ENCODE peak calls at places on chromosomes 4 and X, in four cellular contexts. One of them, this sample, is unnamed.
A peak's percentile ranks its signal among the peaks of the same experiment; 100 is the strongest.

GRCh38 chrX:47662144-47662657 is 3.2 kb upstream of the UXT start:
- DNase-seq in WTC11: no peak
- DNase-seq in K562: peak; percentile 91
- DNase-seq in HepG2: no peak
- DNase-seq in this sample: no peak

GRCh38 chr4:98653006-98653405 is 5.4 kb downstream of the TSPAN5 start:
- DNase-seq in WTC11: no peak
- DNase-seq in K562: no peak
- DNase-seq in HepG2: no peak
- DNase-seq in this sample: no peak

GRCh38 chr4:182145360-182145905 is 97.8 kb upstream of the TENM3 start:
- DNase-seq in WTC11: no peak
- DNase-seq in K562: no peak
- DNase-seq in HepG2: no peak
- DNase-seq in this sample: no peak

GRCh38 chr4:148866666-148867065 is 424.5 kb upstream of the NR3C2 start:
- DNase-seq in WTC11: no peak
- DNase-seq in K562: no peak
- DNase-seq in HepG2: no peak
- DNase-seq in this sample: no peak

GRCh38 chrX:39874202-39874816 is 223.4 kb downstream of the BCOR start:
- DNase-seq in WTC11: no peak
- DNase-seq in K562: no peak
- DNase-seq in HepG2: no peak
- DNase-seq in this sample: no peak

GRCh38 chrX:87003031-87003430 is 514.6 kb upstream of the KLHL4 start:
- DNase-seq in WTC11: no peak
- DNase-seq in K562: no peak
- DNase-seq in HepG2: no peak
- DNase-seq in this sample: no peak

GRCh38 chr4:112647785-112648184 is 10.8 kb downstream of the LARP7 start:
- DNase-seq in WTC11: no peak
- DNase-seq in K562: no peak
- DNase-seq in HepG2: no peak
- DNase-seq in this sample: no peak

GRCh38 chr4:1871471-1872021 is 353 bp downstream of the NSD2 start:
- DNase-seq in WTC11: peak; percentile 53
- DNase-seq in K562: no peak
- DNase-seq in HepG2: no peak
- DNase-seq in this sample: peak; percentile 56

GRCh38 chrX:48472851-48473717 is 2.9 kb upstream of the FTSJ1 start:
- DNase-seq in WTC11: no peak
- DNase-seq in K562: no peak
- DNase-seq in HepG2: no peak
- DNase-seq in this sample: no peak

GRCh38 chr4:42397256-42397634 is at the start of gene SHISA3:
- DNase-seq in WTC11: peak; percentile 58
- DNase-seq in K562: no peak
- DNase-seq in HepG2: no peak
- DNase-seq in this sample: peak; percentile 38

GRCh38 chr4:77493120-77493767 is 112.4 kb upstream of the CXCL13 start:
- DNase-seq in WTC11: no peak
- DNase-seq in K562: no peak
- DNase-seq in HepG2: no peak
- DNase-seq in this sample: no peak

GRCh38 chr4:3431446-3431993 is 10.2 kb upstream of the HGFAC start:
- DNase-seq in WTC11: no peak
- DNase-seq in K562: no peak
- DNase-seq in HepG2: no peak
- DNase-seq in this sample: no peak

GRCh38 chrX:110414679-110415439 is 56.2 kb downstream of the RTL9 start:
- DNase-seq in WTC11: no peak
- DNase-seq in K562: no peak
- DNase-seq in HepG2: no peak
- DNase-seq in this sample: no peak

DNA sequence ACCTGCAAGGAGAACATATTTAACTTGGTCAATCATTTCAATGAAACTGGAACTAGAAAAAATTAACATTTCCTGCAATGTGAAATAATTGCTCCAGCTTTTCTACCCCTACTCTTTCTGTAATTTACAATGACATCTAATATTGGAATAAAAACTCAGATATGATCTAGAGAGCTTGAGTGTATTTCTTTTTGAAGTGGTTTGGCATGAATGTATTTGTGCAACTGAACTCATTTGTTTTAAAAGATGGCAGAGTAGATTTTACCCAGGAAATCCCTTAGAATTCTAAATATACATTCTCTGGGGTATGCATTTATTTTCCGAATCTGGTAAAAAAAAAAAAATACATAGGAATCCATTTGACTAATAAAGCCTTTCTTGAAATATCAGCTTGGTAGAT is 21.5 kb upstream of the GATB start:
- DNase-seq in WTC11: no peak
- DNase-seq in K562: no peak
- DNase-seq in HepG2: no peak
- DNase-seq in this sample: no peak
- TF ChIP-seq ELF4 in WTC11: no peak
- TF ChIP-seq ELF4 in K562: no peak
- TF ChIP-seq ELF4 in HepG2: no peak
- TF ChIP-seq ELF4 in this sample: no peak

GRCh38 chr4:158895797-158896442 is 127.1 kb downstream of the FNIP2 start:
- DNase-seq in WTC11: peak; percentile 26
- DNase-seq in K562: no peak
- DNase-seq in HepG2: no peak
- DNase-seq in this sample: no peak
- TF ChIP-seq ELF4 in WTC11: no peak
- TF ChIP-seq ELF4 in K562: no peak
- TF ChIP-seq ELF4 in HepG2: no peak
- TF ChIP-seq ELF4 in this sample: no peak

GRCh38 chrX:14864626-14865025 is 8.2 kb downstream of the FANCB start:
- DNase-seq in WTC11: no peak
- DNase-seq in K562: no peak
- DNase-seq in HepG2: no peak
- DNase-seq in this sample: no peak
- TF ChIP-seq ELF4 in WTC11: no peak
- TF ChIP-seq ELF4 in K562: no peak
- TF ChIP-seq ELF4 in HepG2: no peak
- TF ChIP-seq ELF4 in this sample: no peak

GRCh38 chr4:55732864-55733263 is 86.7 kb upstream of the EXOC1L start:
- DNase-seq in WTC11: no peak
- DNase-seq in K562: no peak
- DNase-seq in HepG2: no peak
- DNase-seq in this sample: no peak

GRCh38 chr4:55733874-55734437 is 85.6 kb upstream of the EXOC1L start:
- DNase-seq in WTC11: no peak
- DNase-seq in K562: peak; percentile 92
- DNase-seq in HepG2: peak; percentile 8
- DNase-seq in this sample: no peak

GRCh38 chr4:55730143-55730931 is 89.3 kb upstream of the EXOC1L start:
- DNase-seq in WTC11: no peak
- DNase-seq in K562: peak; percentile 72
- DNase-seq in HepG2: no peak
- DNase-seq in this sample: no peak

GRCh38 chr4:55727746-55728145 is 91.6 kb upstream of the NMU start:
- DNase-seq in WTC11: no peak
- DNase-seq in K562: no peak
- DNase-seq in HepG2: no peak
- DNase-seq in this sample: no peak

GRCh38 chr4:55729306-55730142 is 90.1 kb upstream of the EXOC1L start:
- DNase-seq in WTC11: no peak
- DNase-seq in K562: peak; percentile 96
- DNase-seq in HepG2: peak; percentile 2
- DNase-seq in this sample: no peak
- TF ChIP-seq ELF4 in WTC11: no peak
- TF ChIP-seq ELF4 in K562: no peak
- TF ChIP-seq ELF4 in HepG2: no peak
- TF ChIP-seq ELF4 in this sample: no peak

GRCh38 chrX:37378830-37379229 is 29.7 kb downstream of the PRRG1 start:
- DNase-seq in WTC11: no peak
- DNase-seq in K562: no peak
- DNase-seq in HepG2: no peak
- DNase-seq in this sample: no peak

GRCh38 chrX:37383313-37383712 is 34.1 kb downstream of the PRRG1 start:
- DNase-seq in WTC11: no peak
- DNase-seq in K562: no peak
- DNase-seq in HepG2: no peak
- DNase-seq in this sample: no peak

GRCh38 chrX:37380256-37380655 is 31.1 kb downstream of the PRRG1 start:
- DNase-seq in WTC11: no peak
- DNase-seq in K562: no peak
- DNase-seq in HepG2: no peak
- DNase-seq in this sample: no peak

GRCh38 chrX:37380920-37381319 is 31.8 kb downstream of the PRRG1 start:
- DNase-seq in WTC11: no peak
- DNase-seq in K562: peak; percentile 60
- DNase-seq in HepG2: peak; percentile 25
- DNase-seq in this sample: no peak

DNA sequence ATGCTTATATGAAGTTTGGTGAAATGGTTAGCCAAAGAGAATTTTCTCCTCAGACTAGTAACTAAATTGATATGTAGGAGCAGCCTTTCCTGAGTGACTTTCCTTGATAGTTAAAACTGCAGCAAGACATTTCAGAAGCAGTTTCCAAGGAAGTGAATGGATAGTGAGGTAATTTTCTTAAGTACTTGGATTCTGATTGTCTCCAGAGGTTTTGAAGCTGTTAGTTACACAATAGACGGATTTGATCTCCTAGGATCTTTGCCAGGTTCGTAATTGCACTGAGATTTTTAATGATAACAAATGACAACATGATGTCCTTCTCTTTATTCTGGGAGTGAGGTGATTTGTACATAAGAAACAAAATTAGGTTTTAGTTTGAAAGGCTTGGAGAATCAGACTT is 29.2 kb downstream of the PRRG1 start:
- DNase-seq in WTC11: no peak
- DNase-seq in K562: no peak
- DNase-seq in HepG2: no peak
- DNase-seq in this sample: no peak
- TF ChIP-seq ELF4 in WTC11: no peak
- TF ChIP-seq ELF4 in K562: no peak
- TF ChIP-seq ELF4 in HepG2: no peak
- TF ChIP-seq ELF4 in this sample: no peak

GRCh38 chr4:30385650-30386049 is 334.5 kb upstream of the PCDH7 start:
- DNase-seq in WTC11: no peak
- DNase-seq in K562: no peak
- DNase-seq in HepG2: no peak
- DNase-seq in this sample: no peak

GRCh38 chr4:30386266-30386895 is 333.8 kb upstream of the PCDH7 start:
- DNase-seq in WTC11: no peak
- DNase-seq in K562: no peak
- DNase-seq in HepG2: no peak
- DNase-seq in this sample: no peak

DNA sequence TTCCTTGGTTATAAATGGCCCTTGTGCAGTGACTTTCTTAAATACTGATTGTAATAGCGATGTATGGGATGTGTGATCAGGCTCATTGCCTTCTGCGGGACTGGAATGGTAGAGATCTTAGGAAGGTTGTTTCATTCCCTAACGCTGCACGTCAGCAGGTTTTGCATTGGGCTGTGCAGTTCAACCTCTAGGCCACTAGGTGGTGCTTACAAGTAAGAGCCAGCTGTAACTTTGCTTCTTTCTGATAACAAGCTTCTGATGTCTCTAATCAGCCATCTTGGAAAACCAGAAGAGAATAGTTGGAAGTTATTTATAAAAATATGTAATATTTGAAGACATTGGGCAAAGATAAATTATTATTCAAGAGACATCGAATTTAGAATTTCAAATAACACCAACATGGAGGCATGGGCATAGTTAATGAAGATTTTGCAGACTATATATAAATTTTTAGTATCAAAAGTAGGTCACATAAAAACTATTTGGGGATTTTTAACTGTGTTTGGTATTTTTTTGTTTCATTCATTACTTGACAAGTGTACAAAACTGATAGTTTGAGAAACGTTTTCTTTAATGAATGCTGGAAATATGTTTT is 339.7 kb upstream of the PCDH7 start:
- DNase-seq in WTC11: peak; percentile 76
- DNase-seq in K562: peak; percentile 25
- DNase-seq in HepG2: peak; percentile 23
- DNase-seq in this sample: peak; percentile 28
- TF ChIP-seq ELF4 in WTC11: no peak
- TF ChIP-seq ELF4 in K562: no peak
- TF ChIP-seq ELF4 in HepG2: no peak
- TF ChIP-seq ELF4 in this sample: no peak